ENCODE peak calls at places on chromosomes 1 and 21, in eight cellular contexts. W is A549, F is SK-N-SH, J is HepG2, M is IMR-90, E is H1, R is K562, T is GM12878. B is an unnamed sample.

GRCh38 chr1:217718873-217719272 is 87.7 kb downstream of the SPATA17 start:
- DNase-seq in W (no peak), F (no peak), J (no peak), M (no peak), E (no peak), R (no peak), T (no peak), B (peak)

GRCh38 chr1:7948950-7949349 is 8.3 kb upstream of the TNFRSF9 start:
- DNase-seq in W (no peak), F (no peak), J (no peak), M (peak), E (no peak), R (no peak), T (no peak), B (no peak)

GRCh38 chr1:232600430-232601258 is 29.3 kb downstream of the SIPA1L2 start:
- DNase-seq in W (no peak), F (no peak), J (no peak), M (peak), E (no peak), R (no peak), T (no peak), B (no peak)

GRCh38 chr1:111989531-111990025 is at the start of gene KCND3:
- DNase-seq in W (no peak), F (peak), J (no peak), M (peak), E (peak), R (peak), T (no peak), B (no peak)

GRCh38 chr1:111620412-111620971 is 903 bp downstream of the RAP1A start:
- DNase-seq in W (no peak), F (no peak), J (no peak), M (no peak), E (peak), R (no peak), T (no peak), B (no peak)

GRCh38 chr1:2412773-2413494 is 570 bp upstream of the PEX10 start:
- DNase-seq in W (peak), F (peak), J (peak), M (peak), E (no peak), R (peak), T (no peak), B (no peak)

GRCh38 chr1:15056515-15057285 is 96.8 kb upstream of the TMEM51 start:
- DNase-seq in W (no peak), F (peak), J (no peak), M (peak), E (no peak), R (peak), T (no peak), B (no peak)

GRCh38 chr1:85220756-85221166 is 19.9 kb upstream of the SYDE2 start:
- DNase-seq in W (no peak), F (no peak), J (no peak), M (peak), E (no peak), R (no peak), T (no peak), B (no peak)

GRCh38 chr1:153795325-153795837 is 20.2 kb downstream of the SLC27A3 start:
- DNase-seq in W (no peak), F (no peak), J (no peak), M (no peak), E (no peak), R (no peak), T (no peak), B (no peak)

GRCh38 chr1:54745274-54745673 is 19.0 kb downstream of the PARS2 start:
- DNase-seq in W (no peak), F (no peak), J (no peak), M (no peak), E (no peak), R (no peak), T (no peak), B (no peak)

GRCh38 chr1:212607924-212608208 is 695 bp upstream of the ATF3 start:
- DNase-seq in W (no peak), F (no peak), J (no peak), M (no peak), E (no peak), R (no peak), T (no peak), B (no peak)

GRCh38 chr1:162914601-162915000 is 53.6 kb upstream of the CCDC190 start:
- DNase-seq in W (no peak), F (no peak), J (no peak), M (no peak), E (no peak), R (no peak), T (no peak), B (no peak)

GRCh38 chr1:29633784-29634183 is 397.5 kb downstream of the PTPRU start:
- DNase-seq in W (no peak), F (peak), J (no peak), M (no peak), E (no peak), R (peak), T (no peak), B (no peak)

GRCh38 chr1:34753163-34753562 is 1.7 kb upstream of the GJB5 start:
- DNase-seq in W (no peak), F (no peak), J (no peak), M (no peak), E (no peak), R (no peak), T (no peak), B (peak)

GRCh38 chr1:45043094-45043493 is 31.0 kb downstream of the UROD start:
- DNase-seq in W (no peak), F (no peak), J (no peak), M (no peak), E (no peak), R (no peak), T (no peak), B (no peak)

GRCh38 chr1:85109475-85109874 is 61.2 kb upstream of the MCOLN3 start:
- DNase-seq in W (peak), F (peak), J (peak), M (peak), E (no peak), R (peak), T (no peak), B (peak)

GRCh38 chr1:116126281-116126680 is 15.1 kb downstream of the MAB21L3 start:
- DNase-seq in W (no peak), F (no peak), J (no peak), M (no peak), E (no peak), R (no peak), T (no peak), B (no peak)

GRCh38 chr1:201021333-201022177 is 2.0 kb downstream of the KIF21B start:
- DNase-seq in W (no peak), F (no peak), J (no peak), M (no peak), E (no peak), R (no peak), T (no peak), B (no peak)

GRCh38 chr1:209875510-209875909 is 47.7 kb downstream of the UTP25 start:
- DNase-seq in W (peak), F (no peak), J (peak), M (peak), E (no peak), R (no peak), T (no peak), B (peak)

GRCh38 chr21:45817345-45817744 is 164.2 kb upstream of the COL6A1 start:
- DNase-seq in W (no peak), F (no peak), J (no peak), M (no peak), E (no peak), R (no peak), T (no peak), B (no peak)
- TF ChIP-seq RAD21 in W (no peak), F (no peak), J (no peak), M (no peak), E (no peak), R (no peak), T (no peak), B (no peak)

GRCh38 chr1:31877544-31877943 is 60.6 kb downstream of the PTP4A2 start:
- DNase-seq in W (no peak), F (no peak), J (no peak), M (no peak), E (no peak), R (no peak), T (no peak), B (no peak)
- H3K27ac ChIP-seq in W (no peak), F (no peak), J (no peak), M (no peak), E (no peak), R (no peak), T (no peak), B (no peak)

GRCh38 chr1:235644693-235645305 is 4.8 kb downstream of the GNG4 start:
- DNase-seq in W (no peak), F (peak), J (no peak), M (no peak), E (no peak), R (no peak), T (no peak), B (no peak)

GRCh38 chr1:235643837-235644692 is 5.5 kb downstream of the GNG4 start:
- DNase-seq in W (no peak), F (peak), J (no peak), M (no peak), E (no peak), R (no peak), T (no peak), B (no peak)

GRCh38 chr1:235648407-235648907 is 1.1 kb downstream of the GNG4 start:
- DNase-seq in W (no peak), F (peak), J (no peak), M (no peak), E (no peak), R (no peak), T (no peak), B (no peak)

GRCh38 chr1:235648954-235649721 is 446 bp downstream of the GNG4 start:
- DNase-seq in W (no peak), F (peak), J (peak), M (peak), E (peak), R (no peak), T (no peak), B (no peak)

DNA sequence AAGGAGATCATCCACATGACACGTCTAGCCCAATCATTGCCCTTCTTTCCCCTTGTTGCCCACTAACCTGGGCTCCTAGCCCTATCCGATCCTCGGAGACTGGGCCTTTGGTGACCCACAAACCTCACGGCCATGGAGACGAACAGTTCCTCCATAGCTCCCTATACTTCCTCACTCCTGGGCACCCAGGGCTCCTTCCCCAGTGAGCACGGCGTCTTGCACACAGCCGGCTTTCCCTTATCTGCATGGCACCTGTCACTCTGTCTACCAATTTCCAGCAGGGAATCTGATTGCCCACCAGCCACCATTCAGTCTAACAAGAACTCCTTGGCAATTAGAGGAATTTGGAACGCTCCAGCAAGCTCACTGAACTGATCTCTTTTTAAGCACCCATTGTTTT is 3.1 kb downstream of the GNG4 start:
- DNase-seq in W (no peak), F (peak), J (no peak), M (no peak), E (no peak), R (no peak), T (no peak), B (no peak)
- TF ChIP-seq RAD21 in W (no peak), F (no peak), J (no peak), M (no peak), E (no peak), R (no peak), T (no peak), B (no peak)

GRCh38 chr1:72954943-72955342 is 672.6 kb upstream of the NEGR1 start:
- DNase-seq in W (no peak), F (no peak), J (no peak), M (no peak), E (no peak), R (no peak), T (no peak), B (no peak)
- H3K27ac ChIP-seq in W (no peak), F (no peak), J (no peak), M (no peak), E (no peak), R (no peak), T (no peak), B (no peak)

DNA sequence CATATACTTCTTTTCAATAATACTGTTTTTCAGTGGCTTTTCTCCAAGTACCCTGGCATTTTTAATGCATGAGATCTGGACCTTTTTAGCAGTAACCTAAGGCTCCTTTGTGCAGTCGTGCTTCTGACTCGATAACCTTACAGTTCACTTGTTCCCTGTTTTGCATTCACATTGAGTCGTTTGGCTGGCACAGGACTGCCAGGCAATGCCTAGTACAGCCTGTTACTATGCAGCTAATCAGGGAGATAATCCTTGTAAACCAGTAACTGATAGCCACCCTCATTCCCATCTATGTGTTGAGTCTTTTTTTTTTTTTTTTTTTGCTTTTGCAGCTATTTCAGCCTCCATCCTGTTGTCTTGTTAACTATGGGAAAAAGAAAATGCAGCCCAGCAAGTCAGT is 3.8 kb downstream of the ATP1B1 start:
- DNase-seq in W (no peak), F (no peak), J (no peak), M (no peak), E (no peak), R (no peak), T (no peak), B (no peak)
- TF ChIP-seq RAD21 in W (no peak), F (no peak), J (no peak), M (no peak), E (no peak), R (no peak), T (no peak), B (no peak)

DNA sequence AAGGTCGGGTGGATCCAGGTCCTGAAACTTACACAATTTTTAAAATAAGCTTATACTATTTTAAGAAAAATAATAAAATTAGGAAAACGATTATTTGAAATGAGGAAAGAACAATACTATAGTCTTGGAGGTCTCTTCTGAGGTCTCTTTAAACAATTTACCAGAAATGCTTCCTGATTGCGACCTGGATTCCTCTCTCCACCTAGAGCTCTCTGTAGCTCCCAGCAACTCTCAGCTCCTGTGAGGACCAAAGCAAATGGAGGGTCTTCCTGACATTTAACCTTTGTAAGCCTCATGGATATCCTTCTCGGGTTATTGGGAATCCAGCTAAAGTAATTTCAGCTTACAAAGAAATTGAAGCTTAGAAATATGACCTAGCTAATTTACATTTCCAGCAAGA is 886 bp downstream of the BTBD8 start:
- DNase-seq in W (no peak), F (no peak), J (no peak), M (no peak), E (no peak), R (no peak), T (no peak), B (no peak)
- H3K27ac ChIP-seq in W (peak), F (no peak), J (no peak), M (no peak), E (peak), R (peak), T (no peak), B (peak)

GRCh38 chr1:235012436-235013210 is 116.0 kb downstream of the TOMM20 start:
- DNase-seq in W (no peak), F (no peak), J (no peak), M (no peak), E (no peak), R (no peak), T (no peak), B (no peak)

GRCh38 chr1:235011599-235012435 is 116.8 kb downstream of the TOMM20 start:
- DNase-seq in W (peak), F (peak), J (no peak), M (peak), E (no peak), R (peak), T (peak), B (peak)

GRCh38 chr1:235009561-235010306 is 118.9 kb downstream of the TOMM20 start:
- DNase-seq in W (no peak), F (no peak), J (no peak), M (no peak), E (no peak), R (no peak), T (no peak), B (no peak)

GRCh38 chr1:235009074-235009473 is 119.6 kb downstream of the TOMM20 start:
- DNase-seq in W (no peak), F (no peak), J (no peak), M (no peak), E (no peak), R (no peak), T (peak), B (no peak)

DNA sequence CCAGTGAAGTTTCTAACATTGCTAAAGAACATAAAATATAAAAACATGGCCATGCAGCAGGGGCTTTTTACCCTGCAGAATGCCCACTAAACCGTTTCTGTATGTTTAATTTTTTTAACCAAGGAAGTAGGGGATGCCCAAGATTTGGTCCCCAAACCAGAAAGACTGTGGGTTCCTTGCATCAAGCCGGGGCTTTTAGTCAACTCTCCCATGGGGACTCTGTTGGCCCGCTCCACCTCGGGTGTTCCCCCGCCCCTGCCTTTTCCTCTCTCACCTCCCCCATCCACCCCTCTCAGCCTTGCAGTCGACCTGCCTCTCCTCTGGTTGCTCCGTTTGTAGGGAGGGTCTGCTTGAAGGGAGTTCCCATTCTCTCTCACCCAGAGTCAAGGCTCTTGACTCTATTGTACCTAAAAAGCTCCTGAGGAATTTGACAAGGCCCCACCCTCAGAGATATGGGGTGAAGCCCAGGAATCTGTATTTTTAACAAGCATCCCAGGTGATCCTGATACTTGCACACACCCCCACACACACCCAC is 117.5 kb downstream of the TOMM20 start:
- DNase-seq in W (no peak), F (no peak), J (no peak), M (no peak), E (no peak), R (no peak), T (peak), B (no peak)
- TF ChIP-seq RAD21 in W (no peak), F (no peak), J (no peak), M (no peak), E (no peak), R (no peak), T (peak), B (no peak)

DNA sequence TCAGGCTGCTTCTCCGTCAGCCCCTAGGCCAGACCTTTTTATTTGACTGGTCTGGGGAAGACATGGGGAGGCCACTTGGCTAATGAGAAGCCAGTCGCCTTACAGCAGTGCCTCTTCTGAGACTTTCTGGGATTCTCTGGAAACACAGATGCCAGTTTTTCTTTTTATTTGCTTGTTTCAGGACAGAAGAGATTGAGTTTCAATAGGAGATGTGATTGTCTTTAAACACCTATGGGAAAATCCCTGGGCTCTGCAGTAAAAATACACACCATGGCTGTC is 15.4 kb upstream of the BTG2 start:
- DNase-seq in W (no peak), F (no peak), J (no peak), M (no peak), E (no peak), R (no peak), T (no peak), B (no peak)
- H3K27ac ChIP-seq in W (no peak), F (no peak), J (no peak), M (no peak), E (peak), R (peak), T (peak), B (no peak)

DNA sequence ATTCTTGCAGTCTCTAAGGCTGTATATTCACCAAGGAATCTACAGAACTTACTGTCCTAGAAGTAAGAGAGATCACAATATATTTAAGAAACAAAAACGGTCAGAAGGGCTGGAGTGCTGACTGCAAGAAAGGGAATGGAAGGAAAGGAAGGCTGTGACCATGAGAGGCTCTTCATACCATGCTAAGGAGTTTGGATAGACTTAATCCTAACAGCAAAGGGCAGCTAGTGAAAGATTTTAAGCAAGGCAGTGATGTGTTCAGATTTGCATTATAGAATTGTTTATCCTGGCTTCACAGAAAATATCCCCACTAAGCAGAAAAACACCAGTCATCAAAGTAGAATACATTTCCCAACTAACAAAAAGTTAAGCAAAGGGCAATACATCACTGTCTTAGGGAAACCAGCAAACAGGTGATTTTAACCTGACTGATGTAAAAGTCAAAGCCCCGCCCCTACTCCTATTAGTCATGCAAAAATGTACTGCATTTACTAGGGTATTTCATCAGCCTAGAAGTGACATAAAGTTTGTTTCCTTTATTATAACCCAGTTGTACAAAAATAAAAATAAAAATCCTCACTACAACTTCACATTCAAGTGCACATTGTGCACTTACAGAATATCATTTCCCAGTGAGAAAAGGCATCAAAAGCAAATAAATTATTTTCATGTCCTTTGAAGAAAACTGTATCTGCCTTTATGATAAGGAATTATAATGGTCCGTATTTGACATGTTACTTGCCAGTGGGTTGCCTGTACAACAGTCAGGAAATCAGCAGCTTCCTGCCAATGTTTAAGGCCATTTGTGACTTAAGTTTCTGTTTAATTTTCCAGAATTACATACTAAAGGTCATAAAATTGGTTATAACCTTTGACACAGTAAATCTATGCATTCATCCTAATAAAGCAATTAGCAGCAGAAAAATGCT is 17.2 kb downstream of the JAK1 start:
- DNase-seq in W (no peak), F (no peak), J (no peak), M (no peak), E (no peak), R (no peak), T (no peak), B (peak)
- TF ChIP-seq RAD21 in W (no peak), F (no peak), J (no peak), M (no peak), E (no peak), R (no peak), T (no peak), B (no peak)

B was measured in HCT116.